ENCODE peak calls at places on chromosomes 7 and 10, in six cellular contexts. M is suprapubic skin, K is Panc1, A is neural progenitor cell, S is bronchial epithelial cell, U is right lobe of liver. R is an unnamed sample.

GRCh38 chr7:65379318-65379717 is 5.7 kb downstream of the ZNF92 start:
- DNase-seq in M (no peak), K (no peak), A (no peak), S (peak; percentile 5), U (no peak), R (no peak)

GRCh38 chr10:31358688-31359330 is 39.8 kb downstream of the ZEB1 start:
- DNase-seq in M (no peak), K (no peak), A (no peak), S (no peak), U (no peak), R (no peak)

GRCh38 chr7:66013938-66014337 is 31.9 kb upstream of the GUSB start:
- DNase-seq in M (no peak), K (peak; percentile 5), A (peak; percentile 46), S (peak; percentile 31), U (peak; percentile 24), R (no peak)

GRCh38 chr7:39554583-39555140 is 11.5 kb upstream of the YAE1 start:
- DNase-seq in M (no peak), K (no peak), A (no peak), S (no peak), U (no peak), R (no peak)

GRCh38 chr10:77082601-77083252 is 554.9 kb downstream of the KCNMA1 start:
- DNase-seq in M (no peak), K (no peak), A (peak; percentile 9), S (peak; percentile 4), U (no peak), R (no peak)

GRCh38 chr10:63480237-63480636 is 14.5 kb upstream of the JMJD1C start:
- DNase-seq in M (no peak), K (no peak), A (no peak), S (no peak), U (no peak), R (no peak)

GRCh38 chr7:150336746-150337145 is 4.7 kb downstream of the RARRES2 start:
- DNase-seq in M (no peak), K (no peak), A (no peak), S (no peak), U (no peak), R (no peak)

GRCh38 chr10:118504044-118504944 is 91.2 kb downstream of the PRLHR start:
- DNase-seq in M (no peak), K (peak; percentile 18), A (peak; percentile 62), S (peak; percentile 95), U (no peak), R (peak; percentile 65)

GRCh38 chr10:58579011-58579655 is 66.5 kb downstream of the BICC1 start:
- DNase-seq in M (no peak), K (no peak), A (no peak), S (no peak), U (no peak), R (no peak)

GRCh38 chr7:66883716-66884115 is 37.3 kb upstream of the TMEM248 start:
- DNase-seq in M (no peak), K (peak; percentile 51), A (no peak), S (peak; percentile 79), U (no peak), R (no peak)

GRCh38 chr7:115844857-115845256 is 185.7 kb downstream of the TFEC start:
- DNase-seq in M (no peak), K (no peak), A (no peak), S (peak; percentile 21), U (no peak), R (no peak)

GRCh38 chr10:26790596-26790995 is 70.2 kb downstream of the ABI1 start:
- DNase-seq in M (no peak), K (no peak), A (no peak), S (peak; percentile 48), U (no peak), R (no peak)

GRCh38 chr10:20598590-20598989 is 298.5 kb downstream of the NEBL start:
- DNase-seq in M (peak; percentile 70), K (no peak), A (no peak), S (peak; percentile 79), U (no peak), R (peak; percentile 85)

GRCh38 chr7:16563281-16564022 is 36.8 kb downstream of the LRRC72 start:
- DNase-seq in M (no peak), K (no peak), A (no peak), S (no peak), U (no peak), R (no peak)

GRCh38 chr10:119489572-119490326 is 52.8 kb downstream of the RGS10 start:
- DNase-seq in M (no peak), K (peak; percentile 39), A (peak; percentile 78), S (peak; percentile 21), U (peak; percentile 43), R (no peak)

GRCh38 chr10:122245136-122245535 is 26.0 kb upstream of the BTBD16 start:
- DNase-seq in M (no peak), K (no peak), A (no peak), S (no peak), U (no peak), R (no peak)

GRCh38 chr7:17336168-17336567 is 37.7 kb downstream of the AHR start:
- DNase-seq in M (no peak), K (no peak), A (no peak), S (no peak), U (no peak), R (no peak)

GRCh38 chr7:85176197-85176596 is 10.7 kb downstream of the SEMA3D start:
- DNase-seq in M (no peak), K (no peak), A (no peak), S (peak; percentile 63), U (no peak), R (no peak)

GRCh38 chr7:25863727-25864116 is 288.3 kb upstream of the NFE2L3 start:
- DNase-seq in M (no peak), K (no peak), A (no peak), S (no peak), U (no peak), R (no peak)

GRCh38 chr7:25861704-25862253 is 290.2 kb upstream of the NFE2L3 start:
- DNase-seq in M (no peak), K (no peak), A (no peak), S (no peak), U (no peak), R (no peak)

GRCh38 chr7:25864511-25864910 is 287.5 kb upstream of the NFE2L3 start:
- DNase-seq in M (no peak), K (no peak), A (no peak), S (no peak), U (no peak), R (no peak)

GRCh38 chr7:25862254-25862992 is 289.6 kb upstream of the NFE2L3 start:
- DNase-seq in M (peak; percentile 99), K (peak; percentile 93), A (peak; percentile 100), S (peak; percentile 100), U (peak; percentile 80), R (peak; percentile 100)

DNA sequence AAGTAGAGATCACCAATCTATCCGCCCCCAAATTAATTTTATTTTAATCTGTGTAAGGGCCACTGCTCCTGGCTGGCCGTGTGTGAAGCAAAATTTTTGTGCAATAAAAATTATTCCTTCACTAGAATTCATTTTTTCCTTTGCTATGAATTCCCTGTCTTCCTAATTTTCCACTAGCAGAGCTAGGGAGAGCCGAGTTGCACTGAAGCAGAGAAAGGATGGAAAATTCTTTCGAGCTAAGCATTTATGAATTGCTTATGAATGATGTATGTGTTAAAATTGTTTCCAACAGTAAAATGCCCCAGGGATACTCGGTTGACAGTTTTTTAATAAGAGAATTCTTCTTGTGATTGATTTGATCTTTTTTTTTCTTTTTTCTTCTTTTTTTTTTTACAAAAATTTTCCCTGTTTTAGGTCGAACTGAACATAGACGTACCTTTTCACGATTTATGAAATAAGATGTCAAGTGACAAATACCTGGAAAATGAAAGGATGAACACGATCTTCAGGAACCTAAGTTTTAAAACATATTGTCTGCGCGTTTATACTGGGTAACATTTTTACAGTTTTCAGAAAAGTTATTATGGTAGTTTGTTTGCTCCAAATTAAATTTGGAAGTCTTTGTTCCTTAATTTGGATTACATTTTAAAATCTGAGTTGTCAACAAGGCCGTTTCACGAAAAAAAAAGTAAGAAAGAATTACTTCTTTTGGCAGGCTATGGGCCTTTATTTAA is 288.8 kb upstream of the NFE2L3 start:
- DNase-seq in M (no peak), K (no peak), A (no peak), S (no peak), U (no peak), R (no peak)
- H3K27me3 ChIP-seq in M (peaks cover 90% of the 10 kb centered on the region), K (peaks cover 31% of the 10 kb centered on the region), A (peaks cover 92% of the 10 kb centered on the region), S (peaks cover 7% of the 10 kb centered on the region), U (peaks cover 54% of the 10 kb centered on the region), R (peaks cover 14% of the 10 kb centered on the region)

DNA sequence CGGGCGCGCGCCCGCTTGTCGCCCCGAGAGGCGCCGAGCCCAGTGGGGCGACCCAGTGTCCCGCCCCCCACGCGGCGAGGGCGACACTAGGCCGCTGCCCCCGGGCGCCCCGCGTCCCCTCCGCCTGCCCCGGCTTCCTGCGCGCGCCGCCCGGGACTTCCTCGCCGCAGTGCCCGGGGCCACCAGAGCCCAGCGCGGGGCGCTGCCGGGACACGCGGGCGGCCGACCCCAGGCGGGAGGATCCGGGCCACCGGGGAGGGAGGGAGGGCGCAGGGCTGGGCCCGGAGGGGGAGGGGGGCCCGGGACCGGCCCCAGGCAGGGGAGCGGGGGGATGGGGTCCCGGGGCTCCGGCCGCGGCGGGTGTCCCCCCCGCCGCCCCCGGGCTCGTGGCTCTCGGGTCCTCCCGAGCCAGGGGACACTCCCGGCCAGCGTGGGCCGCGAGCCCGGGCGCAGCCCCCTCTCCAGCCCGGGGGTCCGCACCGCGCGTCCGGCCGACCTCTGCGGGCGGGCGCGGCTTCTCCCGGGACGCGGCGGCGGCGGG is 435 bp upstream of the PWWP2B start:
- DNase-seq in M (no peak), K (no peak), A (peak; percentile 86), S (no peak), U (peak; percentile 70), R (no peak)
- TF ChIP-seq CTCF in M (peak; percentile 67), K (no peak), A (peak; percentile 48), S (peak; percentile 35), U (peak; percentile 9), R (no peak)

GRCh38 chr7:100626530-100627237 is 14.3 kb downstream of the MOSPD3 start:
- DNase-seq in M (peak; percentile 88), K (no peak), A (peak; percentile 89), S (peak; percentile 67), U (peak; percentile 89), R (no peak)
- H3K4me3 ChIP-seq in M (peak overlapping the region; percentile 38), K (peak overlapping the region; percentile 23), A (peak overlapping the region; percentile 43), S (peak overlapping the region; percentile 21), U (no peak overlapping the region), R (peak overlapping the region; percentile 28)

GRCh38 chr7:27143950-27144798 is 693 bp upstream of the HOXA5 start:
- DNase-seq in M (no peak), K (no peak), A (no peak), S (no peak), U (no peak), R (no peak)

GRCh38 chr7:27143022-27143949 is at the start of gene HOXA5:
- DNase-seq in M (peak; percentile 71), K (peak; percentile 79), A (peak; percentile 90), S (peak; percentile 9), U (peak; percentile 65), R (peak; percentile 91)

GRCh38 chr7:27141591-27142561 is 1.6 kb downstream of the HOXA5 start:
- DNase-seq in M (no peak), K (no peak), A (peak; percentile 73), S (no peak), U (no peak), R (no peak)

GRCh38 chr7:27141138-27141537 is 2.3 kb downstream of the HOXA5 start:
- DNase-seq in M (no peak), K (no peak), A (no peak), S (no peak), U (no peak), R (no peak)

DNA sequence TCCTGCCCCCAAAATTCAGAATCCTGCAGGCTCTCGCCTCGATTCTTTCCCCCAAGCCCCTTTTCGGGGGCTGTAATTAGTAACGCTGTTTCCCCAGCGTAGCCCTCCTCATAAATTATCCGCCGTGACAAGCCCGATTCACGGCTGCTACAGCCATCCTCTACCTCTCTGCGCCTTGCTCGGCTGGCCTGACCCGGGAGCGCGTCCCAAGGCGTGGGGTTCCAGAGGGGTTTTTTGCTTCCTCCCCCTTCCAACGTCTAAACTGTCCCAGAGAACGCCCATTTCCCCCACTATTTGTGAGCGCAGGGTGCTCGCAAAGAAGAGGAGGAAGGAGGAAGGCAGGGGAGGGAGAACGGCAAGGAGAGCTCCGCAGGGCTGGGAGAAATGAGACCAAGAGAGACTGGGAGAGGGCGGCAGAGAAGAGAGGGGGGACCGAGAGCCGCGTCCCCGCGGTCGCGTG is 889 bp downstream of the HOXA5 start:
- DNase-seq in M (no peak), K (no peak), A (no peak), S (no peak), U (no peak), R (no peak)
- H3K27me3 ChIP-seq in M (no peaks in the 10 kb centered on the region), K (no peaks in the 10 kb centered on the region), A (peaks cover 100% of the 10 kb centered on the region), S (peaks cover 87% of the 10 kb centered on the region), U (peaks cover 5% of the 10 kb centered on the region), R (peaks cover 2% of the 10 kb centered on the region)

R was measured in kidney epithelial cell.